ENCODE peak calls at places on chromosomes 1 and 21, in ten cellular contexts. C is stimulated activated CD8-positive, alpha-beta memory T cell treated with anti-CD3 and anti-CD28 coated beads, Interleukin-15, amount 100 ng/mL, for 24 hours; Y is pancreas; Q is GM13976; N is AML-193; B is NCI-H2081 treated with DMSO at 0.1 percent for 48 hours; D is aorta; I is bronchial epithelial cell; Z is naive thymus-derived CD4-positive, alpha-beta T cell; R is activated CD4-positive, alpha-beta T cell treated with anti-CD3 and anti-CD28 coated beads, Interleukin-2, amount 50 U/mL, for 1 hour. U is an unnamed sample.

GRCh38 chr1:92850019-92850418 is 18.2 kb downstream of the RPL5 start:
- DNase-seq in C (no peak), Y (no peak), Q (no peak), N (no peak), B (no peak), D (no peak), I (no peak), Z (no peak), R (no peak), U (no peak)

GRCh38 chr1:242449211-242449610 is 75.3 kb downstream of the PLD5 start:
- DNase-seq in C (no peak), Y (no peak), Q (no peak), N (no peak), B (peak; percentile 44), D (no peak), I (no peak), Z (no peak), R (no peak), U (no peak)

GRCh38 chr21:42233067-42233981 is 14.4 kb downstream of the ABCG1 start:
- DNase-seq in C (no peak), Y (peak; percentile 53), Q (peak; percentile 73), N (peak; percentile 88), B (no peak), D (no peak), I (peak; percentile 66), Z (peak; percentile 68), R (peak; percentile 81), U (peak; percentile 12)

GRCh38 chr1:38881487-38881886 is at the start of gene GJA9:
- DNase-seq in C (no peak), Y (no peak), Q (no peak), N (no peak), B (no peak), D (no peak), I (no peak), Z (no peak), R (no peak), U (no peak)

GRCh38 chr1:243345205-243345604 is 89.4 kb downstream of the SDCCAG8 start:
- DNase-seq in C (no peak), Y (no peak), Q (no peak), N (no peak), B (no peak), D (no peak), I (no peak), Z (no peak), R (no peak), U (peak; percentile 18)

GRCh38 chr1:115980156-115980555 is 3.8 kb downstream of the SLC22A15 start:
- DNase-seq in C (no peak), Y (no peak), Q (no peak), N (no peak), B (no peak), D (no peak), I (no peak), Z (no peak), R (no peak), U (no peak)

GRCh38 chr21:45509566-45510465 is 32.4 kb downstream of the SLC19A1 start:
- DNase-seq in C (no peak), Y (no peak), Q (no peak), N (no peak), B (no peak), D (peak; percentile 70), I (no peak), Z (no peak), R (no peak), U (no peak)

GRCh38 chr1:201795066-201795465 is 33.9 kb upstream of the IPO9 start:
- DNase-seq in C (no peak), Y (no peak), Q (no peak), N (peak; percentile 19), B (no peak), D (no peak), I (no peak), Z (no peak), R (no peak), U (peak; percentile 49)

GRCh38 chr1:66938618-66939017 is 13.8 kb downstream of the MIER1 start:
- DNase-seq in C (no peak), Y (no peak), Q (no peak), N (peak; percentile 41), B (no peak), D (no peak), I (no peak), Z (no peak), R (no peak), U (peak; percentile 53)

GRCh38 chr1:65148548-65149390 is 766 bp downstream of the AK4 start:
- DNase-seq in C (no peak), Y (peak; percentile 23), Q (peak; percentile 82), N (peak; percentile 31), B (no peak), D (peak; percentile 85), I (peak; percentile 30), Z (peak; percentile 8), R (no peak), U (peak; percentile 49)

GRCh38 chr1:87202922-87203655 is 125.6 kb upstream of the LMO4 start:
- DNase-seq in C (no peak), Y (no peak), Q (peak; percentile 65), N (no peak), B (no peak), D (no peak), I (no peak), Z (no peak), R (no peak), U (no peak)

GRCh38 chr1:9191216-9191615 is 43.4 kb upstream of the H6PD start:
- DNase-seq in C (no peak), Y (no peak), Q (no peak), N (no peak), B (no peak), D (no peak), I (no peak), Z (no peak), R (no peak), U (no peak)

GRCh38 chr1:219317762-219318353 is 144.2 kb downstream of the LYPLAL1 start:
- DNase-seq in C (no peak), Y (no peak), Q (peak; percentile 24), N (no peak), B (no peak), D (no peak), I (no peak), Z (no peak), R (no peak), U (peak; percentile 21)

GRCh38 chr1:218498061-218498938 is 153.2 kb downstream of the TGFB2 start:
- DNase-seq in C (no peak), Y (no peak), Q (no peak), N (no peak), B (no peak), D (no peak), I (peak; percentile 83), Z (no peak), R (no peak), U (peak; percentile 81)

GRCh38 chr1:150793231-150793630 is 14.8 kb downstream of the CTSK start:
- DNase-seq in C (no peak), Y (no peak), Q (no peak), N (no peak), B (no peak), D (no peak), I (no peak), Z (no peak), R (no peak), U (no peak)

GRCh38 chr1:53449026-53449425 is 10.2 kb upstream of the DMRTB1 start:
- DNase-seq in C (no peak), Y (no peak), Q (no peak), N (no peak), B (no peak), D (no peak), I (peak; percentile 15), Z (no peak), R (no peak), U (peak; percentile 68)

GRCh38 chr1:203148127-203148526 is 20.6 kb downstream of the ADORA1 start:
- DNase-seq in C (no peak), Y (no peak), Q (no peak), N (no peak), B (no peak), D (no peak), I (no peak), Z (no peak), R (no peak), U (no peak)

GRCh38 chr1:102742426-102742825 is 365.9 kb downstream of the COL11A1 start:
- DNase-seq in C (no peak), Y (no peak), Q (no peak), N (no peak), B (no peak), D (no peak), I (peak; percentile 1), Z (no peak), R (no peak), U (peak; percentile 15)

GRCh38 chr1:205316179-205316578 is 5.4 kb downstream of the NUAK2 start:
- DNase-seq in C (no peak), Y (no peak), Q (no peak), N (no peak), B (no peak), D (no peak), I (no peak), Z (no peak), R (no peak), U (no peak)

GRCh38 chr1:145701306-145701862 is 5.8 kb downstream of the PDZK1 start:
- DNase-seq in C (no peak), Y (no peak), Q (no peak), N (no peak), B (no peak), D (no peak), I (no peak), Z (no peak), R (no peak), U (peak; percentile 22)

GRCh38 chr1:155882235-155882634 is 22.9 kb downstream of the SYT11 start:
- DNase-seq in C (no peak), Y (no peak), Q (peak; percentile 68), N (no peak), B (no peak), D (no peak), I (no peak), Z (no peak), R (no peak), U (no peak)